ENCODE peak calls at places on chromosomes 16 and 17, in ten cellular contexts. D is stimulated activated CD4-positive, alpha-beta T cell treated with anti-CD3 and anti-CD28 coated beads, Interleukin-4, amount 100 ng/mL, for 4 hours; L is astrocyte of the spinal cord; P is lower lobe of right lung; J is cardiac fibroblast; Z is posterior cingulate gyrus; I is trophoblast cell; W is mucosa of gallbladder; Q is GM13977; Y is small intestine. T is an unnamed sample.

GRCh38 chr17:41492771-41493170 is 3.1 kb upstream of the KRT36 start:
- DNase-seq in D (no peak), L (peak), P (no peak), J (peak), Z (no peak), I (no peak), W (peak), Q (no peak), Y (no peak), T (peak)

GRCh38 chr16:27286446-27286845 is 17.9 kb upstream of the NSMCE1 start:
- DNase-seq in D (no peak), L (peak), P (no peak), J (peak), Z (no peak), I (peak), W (no peak), Q (no peak), Y (no peak), T (peak)

GRCh38 chr17:72122668-72123495 is 2.1 kb downstream of the SOX9 start:
- DNase-seq in D (no peak), L (peak), P (no peak), J (peak), Z (peak), I (no peak), W (no peak), Q (peak), Y (peak), T (no peak)

GRCh38 chr16:72426416-72426815 is 254.5 kb upstream of the PMFBP1 start:
- DNase-seq in D (no peak), L (no peak), P (no peak), J (no peak), Z (no peak), I (no peak), W (no peak), Q (no peak), Y (no peak), T (no peak)

GRCh38 chr17:58531122-58531521 is 16.7 kb upstream of the MTMR4 start:
- DNase-seq in D (no peak), L (no peak), P (no peak), J (no peak), Z (no peak), I (no peak), W (no peak), Q (no peak), Y (no peak), T (no peak)

GRCh38 chr17:42253601-42254000 is 22.6 kb downstream of the STAT5B start:
- DNase-seq in D (no peak), L (no peak), P (no peak), J (no peak), Z (no peak), I (no peak), W (no peak), Q (no peak), Y (no peak), T (no peak)

GRCh38 chr17:65783845-65784334 is 222.4 kb upstream of the AXIN2 start:
- DNase-seq in D (no peak), L (peak), P (no peak), J (peak), Z (no peak), I (peak), W (no peak), Q (no peak), Y (peak), T (peak)

GRCh38 chr16:5619314-5619713 is 521.7 kb upstream of the EEF2KMT start:
- DNase-seq in D (no peak), L (no peak), P (no peak), J (no peak), Z (no peak), I (no peak), W (no peak), Q (no peak), Y (no peak), T (no peak)

GRCh38 chr17:28743243-28744103 is at the start of gene TRAF4:
- DNase-seq in D (peak), L (peak), P (peak), J (peak), Z (peak), I (peak), W (peak), Q (peak), Y (peak), T (peak)

GRCh38 chr17:53141731-53142130 is 681.0 kb upstream of the KIF2B start:
- DNase-seq in D (no peak), L (no peak), P (no peak), J (no peak), Z (no peak), I (no peak), W (no peak), Q (no peak), Y (no peak), T (no peak)

GRCh38 chr16:1794221-1794871 is 841 bp upstream of the IGFALS start:
- DNase-seq in D (no peak), L (no peak), P (peak), J (no peak), Z (no peak), I (no peak), W (no peak), Q (no peak), Y (no peak), T (no peak)

GRCh38 chr17:43568506-43569082 is 22.5 kb upstream of the ETV4 start:
- DNase-seq in D (no peak), L (no peak), P (no peak), J (no peak), Z (no peak), I (no peak), W (no peak), Q (no peak), Y (no peak), T (no peak)

GRCh38 chr17:50133028-50133768 is 3.2 kb upstream of the SAMD14 start:
- DNase-seq in D (no peak), L (no peak), P (no peak), J (peak), Z (no peak), I (peak), W (no peak), Q (no peak), Y (no peak), T (no peak)

GRCh38 chr17:77473615-77474226 is 333.0 kb downstream of the SEC14L1 start:
- DNase-seq in D (no peak), L (no peak), P (no peak), J (no peak), Z (no peak), I (peak), W (no peak), Q (no peak), Y (no peak), T (no peak)

GRCh38 chr17:81865733-81866439 is 5.3 kb downstream of the ARHGDIA start:
- DNase-seq in D (no peak), L (no peak), P (no peak), J (peak), Z (no peak), I (no peak), W (peak), Q (no peak), Y (peak), T (no peak)